ENCODE peak calls at places on chromosomes 13 and 19, in five cellular contexts. Z, V, P, Q and H are unnamed samples. For H3K27me3, the result is how much of the 10 kb centered on the place peaks cover.

GRCh38 chr13:98246538-98247172 is 69.6 kb upstream of the RNF113B start:
- ATAC-seq in V (no peak), Q (no peak), Z (peak), P (no peak), H (no peak)

GRCh38 chr13:68019901-68020300 is 789.8 kb upstream of the PCDH9 start:
- ATAC-seq in Q (no peak), V (no peak), P (no peak), Z (no peak), H (no peak)

GRCh38 chr13:27465611-27466010 is 15.2 kb upstream of the MTIF3 start:
- ATAC-seq in Z (no peak), V (no peak), Q (no peak), P (no peak), H (no peak)

GRCh38 chr13:114263590-114263989 is 17.8 kb upstream of the UPF3A start:
- ATAC-seq in P (peak), V (no peak), Z (no peak), Q (no peak), H (no peak)

GRCh38 chr13:99303863-99304521 is 3.2 kb downstream of the GPR183 start:
- ATAC-seq in V (peak), Z (no peak), Q (no peak), P (peak), H (no peak)

GRCh38 chr13:98534821-98535220 is 42.1 kb downstream of the STK24 start:
- ATAC-seq in V (no peak), Q (no peak), Z (no peak), P (no peak), H (no peak)

GRCh38 chr19:22708983-22709382 is 74.9 kb downstream of the ZNF492 start:
- ATAC-seq in Z (no peak), V (no peak), P (no peak), Q (no peak), H (no peak)

GRCh38 chr13:108895220-108895704 is 265.9 kb downstream of the MYO16 start:
- ATAC-seq in Q (no peak), V (no peak), P (peak), Z (no peak), H (no peak)

GRCh38 chr19:33830264-33830663 is 33.6 kb downstream of the KCTD15 start:
- ATAC-seq in Q (no peak), P (no peak), V (no peak), Z (no peak), H (no peak)

GRCh38 chr19:30668521-30669155 is 296.5 kb downstream of the ZNF536 start:
- ATAC-seq in P (no peak), Q (no peak), V (no peak), Z (no peak), H (no peak)

GRCh38 chr19:50249636-50250035 is 46.2 kb downstream of the MYH14 start:
- ATAC-seq in Q (no peak), P (no peak), V (no peak), Z (peak), H (no peak)

GRCh38 chr13:22198001-22198400 is 527.1 kb downstream of the FGF9 start:
- ATAC-seq in P (no peak), Z (no peak), V (peak), Q (no peak), H (no peak)

GRCh38 chr13:50531917-50532899 is 311.3 kb downstream of the DLEU7 start:
- ATAC-seq in P (no peak), V (peak), Z (no peak), Q (no peak), H (no peak)

GRCh38 chr19:10979950-10980349 is 19.1 kb downstream of the SMARCA4 start:
- ATAC-seq in V (peak), P (peak), Q (no peak), Z (no peak), H (peak)

GRCh38 chr13:73722120-73722519 is 412.1 kb downstream of the KLF12 start:
- ATAC-seq in V (no peak), Z (peak), P (peak), Q (no peak), H (no peak)

GRCh38 chr13:96991072-96991471 is 3.2 kb downstream of the OXGR1 start:
- ATAC-seq in V (no peak), Z (no peak), P (no peak), Q (no peak), H (no peak)

GRCh38 chr19:38583219-38583984 is 34.4 kb downstream of the MAP4K1 start:
- ATAC-seq in V (no peak), Z (no peak), P (peak), Q (peak), H (no peak)

GRCh38 chr13:42804244-42804868 is 23.0 kb downstream of the FAM216B start:
- ATAC-seq in Q (no peak), V (no peak), P (peak), Z (no peak), H (no peak)

GRCh38 chr13:100520936-100521765 is 67.4 kb downstream of the GGACT start:
- ATAC-seq in Z (no peak), V (no peak), Q (no peak), P (no peak), H (no peak)

GRCh38 chr19:8567522-8568172 is 9.6 kb downstream of the MYO1F start:
- ATAC-seq in P (no peak), V (peak), Z (no peak), Q (no peak), H (peak)

GRCh38 chr13:114143806-114144605 is 11.6 kb upstream of the RASA3 start:
- ATAC-seq in Q (peak), V (no peak), Z (peak), P (peak), H (no peak)

GRCh38 chr13:102869948-102870676 is 24.3 kb downstream of the ERCC5 start:
- ATAC-seq in P (peak), V (no peak), Q (peak), Z (peak), H (no peak)

GRCh38 chr19:35487821-35488220 is 2.4 kb downstream of the KRTDAP start:
- ATAC-seq in Q (no peak), V (no peak), P (no peak), Z (no peak), H (no peak)

GRCh38 chr19:24052811-24053210 is 34.2 kb upstream of the ZNF254 start:
- ATAC-seq in V (no peak), Q (no peak), Z (no peak), P (no peak), H (no peak)

GRCh38 chr13:53170910-53171309 is 142.3 kb downstream of the OLFM4 start:
- ATAC-seq in V (no peak), P (no peak), Q (no peak), Z (no peak), H (no peak)

GRCh38 chr13:47499358-47500150 is 501.5 kb downstream of the SUCLA2 start:
- ATAC-seq in P (no peak), V (peak), Z (no peak), Q (no peak), H (peak)

GRCh38 chr13:49627831-49628652 is at the start of gene ARL11:
- ATAC-seq in V (peak), Z (peak), Q (peak), P (peak), H (peak)

GRCh38 chr13:100544866-100545683 is 43.5 kb downstream of the GGACT start:
- ATAC-seq in Q (no peak), Z (no peak), P (no peak), V (peak), H (peak)

GRCh38 chr19:3193256-3194062 is 7.7 kb downstream of the NCLN start:
- ATAC-seq in P (no peak), Q (peak), Z (no peak), V (no peak), H (no peak)

GRCh38 chr19:42233638-42234292 is 8.6 kb downstream of the GSK3A start:
- ATAC-seq in Z (peak), Q (no peak), P (no peak), V (no peak), H (no peak)

GRCh38 chr19:19447536-19448237 is 42.2 kb downstream of the GATAD2A start:
- ATAC-seq in V (no peak), P (no peak), Q (no peak), Z (no peak), H (no peak)

GRCh38 chr19:4495471-4495870 is 22.8 kb downstream of the PLIN4 start:
- ATAC-seq in Z (peak), Q (peak), V (no peak), P (peak), H (no peak)

GRCh38 chr13:59133903-59134302 is 1029.8 kb downstream of the DIAPH3 start:
- ATAC-seq in V (no peak), P (peak), Q (no peak), Z (no peak), H (no peak)

GRCh38 chr19:46081928-46082727 is 41.3 kb upstream of the IGFL4 start:
- ATAC-seq in V (peak), Q (peak), P (peak), Z (peak), H (no peak)

GRCh38 chr13:20363162-20363561 is 131.0 kb upstream of the GJB6 start:
- ATAC-seq in Q (no peak), Z (no peak), V (no peak), P (no peak), H (no peak)

GRCh38 chr13:102293723-102294122 is 108.1 kb downstream of the FGF14 start:
- ATAC-seq in V (no peak), Q (no peak), P (no peak), Z (no peak), H (no peak)

GRCh38 chr19:2032296-2032941 is 16.9 kb upstream of the BTBD2 start:
- ATAC-seq in Q (no peak), V (peak), Z (peak), P (peak), H (peak)
- TF ChIP-seq EP300 in Q (no peak), V (peak), Z (no peak), P (no peak), H (peak)

GRCh38 chr19:13557756-13558398 is 51.6 kb upstream of the CACNA1A start:
- ATAC-seq in Q (peak), Z (no peak), V (no peak), P (no peak), H (no peak)

GRCh38 chr19:13554506-13555235 is 48.4 kb upstream of the CACNA1A start:
- ATAC-seq in P (no peak), Z (no peak), V (no peak), Q (no peak), H (no peak)

GRCh38 chr19:13556552-13556951 is 50.3 kb upstream of the CACNA1A start:
- ATAC-seq in V (no peak), Q (no peak), P (no peak), Z (no peak), H (no peak)

GRCh38 chr19:13553880-13554400 is 47.7 kb upstream of the CACNA1A start:
- ATAC-seq in Z (no peak), P (no peak), Q (no peak), V (no peak), H (no peak)
- H3K27me3 ChIP-seq in Z (under half), P (under half), Q (under half), V (under half), H (half or more)

GRCh38 chr19:13839938-13840750 is 36.8 kb upstream of the NANOS3 start:
- ATAC-seq in Q (no peak), Z (no peak), P (peak), V (peak), H (peak)
- TF ChIP-seq EP300 in Q (no peak), Z (no peak), P (no peak), V (peak), H (no peak)

GRCh38 chr19:51294211-51294976 is 17.1 kb upstream of the IGLON5 start:
- ATAC-seq in Q (peak), Z (peak), V (no peak), P (no peak), H (no peak)
- H3K27me3 ChIP-seq in Q (half or more), Z (under half), V (under half), P (under half), H (half or more)

GRCh38 chr13:33111414-33112110 is 95.3 kb downstream of the KL start:
- ATAC-seq in Z (no peak), V (no peak), Q (no peak), P (peak), H (no peak)
- TF ChIP-seq EP300 in Z (no peak), V (no peak), Q (no peak), P (no peak), H (no peak)

GRCh38 chr19:16111160-16111908 is at the start of gene RAB8A:
- ATAC-seq in V (peak), P (peak), Z (peak), Q (peak), H (peak)

GRCh38 chr19:16100524-16100923 is 11.2 kb upstream of the RAB8A start:
- ATAC-seq in Q (no peak), Z (no peak), V (no peak), P (no peak), H (no peak)

GRCh38 chr19:16104722-16105121 is 7.0 kb upstream of the RAB8A start:
- ATAC-seq in Q (no peak), V (no peak), Z (no peak), P (peak), H (no peak)

DNA sequence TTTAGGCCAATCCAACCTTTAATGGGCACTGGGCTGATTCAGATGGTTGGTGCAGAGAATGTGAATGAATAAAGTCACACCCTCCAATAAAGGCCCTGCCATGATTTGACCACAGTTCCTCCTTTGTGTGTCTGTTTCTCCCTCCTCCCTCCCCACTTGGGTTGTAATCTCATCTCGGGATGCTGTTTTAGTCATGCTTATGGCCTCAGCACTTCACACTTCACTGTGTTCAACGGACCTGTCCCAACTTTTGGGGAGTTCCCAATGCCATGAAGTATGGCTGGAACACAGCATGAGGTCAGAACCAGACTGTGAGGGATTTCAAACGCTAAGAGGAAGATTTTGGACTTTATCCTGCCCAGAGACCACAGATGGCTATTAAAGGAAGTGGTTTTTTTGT is 5.6 kb upstream of the RAB8A start:
- ATAC-seq in Z (peak), P (peak), Q (peak), V (peak), H (no peak)
- H3K27me3 ChIP-seq in Z (under half), P (under half), Q (under half), V (under half), H (under half)

DNA sequence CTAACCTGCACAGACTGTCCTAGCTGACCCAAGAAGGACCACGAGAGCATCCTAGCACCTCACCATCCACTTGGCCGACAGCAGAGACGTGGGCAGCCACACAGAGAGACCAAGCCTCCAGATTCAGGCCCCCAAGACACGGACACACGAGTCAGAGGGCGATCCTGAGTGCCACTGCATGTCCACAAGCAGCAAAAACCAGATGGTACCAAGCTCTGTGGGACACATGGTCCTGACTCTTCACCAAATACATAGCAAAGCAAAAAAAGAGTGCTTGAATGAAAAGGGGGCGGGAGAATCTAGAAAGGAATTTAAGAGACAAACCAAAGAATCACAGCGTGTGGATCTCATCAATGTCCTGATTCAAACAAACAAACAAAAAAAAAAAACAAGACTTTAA is 45.2 kb downstream of the MLLT1 start:
- ATAC-seq in Z (no peak), P (no peak), V (no peak), Q (no peak), H (no peak)
- TF ChIP-seq EP300 in Z (no peak), P (no peak), V (no peak), Q (no peak), H (no peak)

DNA sequence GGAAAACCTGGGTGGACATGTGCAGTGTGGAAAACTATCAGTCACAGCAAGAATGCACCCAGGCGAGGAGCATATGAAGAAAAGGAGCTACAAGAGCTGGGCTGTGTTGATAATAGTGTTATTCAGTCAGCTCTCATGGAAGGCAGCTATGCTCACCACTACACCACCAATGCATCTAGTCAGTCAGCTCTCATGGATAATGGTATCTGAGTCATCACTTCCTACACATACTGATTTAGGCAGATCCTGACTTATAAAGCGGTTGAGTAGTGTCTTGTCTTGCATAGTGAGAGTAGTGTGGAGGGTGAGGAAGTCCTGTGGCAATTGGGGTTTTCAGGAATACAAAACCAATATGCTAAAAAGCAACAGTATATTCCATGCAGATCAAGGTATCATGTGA is 9.1 kb upstream of the ZNF160 start:
- ATAC-seq in Q (no peak), Z (no peak), V (no peak), P (no peak), H (no peak)
- H3K27me3 ChIP-seq in Q (under half), Z (under half), V (under half), P (under half), H (under half)

GRCh38 chr13:85985791-85986190 is 186.6 kb upstream of the SLITRK6 start:
- ATAC-seq in Z (no peak), P (no peak), V (no peak), Q (no peak), H (no peak)
- TF ChIP-seq EP300 in Z (no peak), P (no peak), V (no peak), Q (no peak), H (no peak)